ENCODE peak calls at places on chromosomes 3 and 15, in nine cellular contexts. Y is central memory CD8-positive, alpha-beta T cell; K is upper lobe of right lung; C is OCI-M1; V is nephron progenitor cell; F is AG04449; B is Daoy; U is A549; P is amygdala. J is an unnamed sample.

GRCh38 chr3:133540896-133541674 is 32.4 kb upstream of the CDV3 start:
- DNase-seq in K (no peak), C (no peak), B (peak), U (peak), V (no peak), P (no peak), Y (no peak), F (no peak), J (no peak)

GRCh38 chr3:43873723-43874122 is 183.0 kb downstream of the ABHD5 start:
- DNase-seq in V (no peak), Y (no peak), C (no peak), U (no peak), P (no peak), B (peak), F (no peak), K (no peak), J (no peak)

GRCh38 chr15:29259233-29259632 is 10.4 kb downstream of the NSMCE3 start:
- DNase-seq in K (no peak), U (no peak), B (no peak), F (no peak), C (peak), P (no peak), Y (no peak), V (no peak), J (no peak)

GRCh38 chr3:107432013-107432515 is 54.8 kb downstream of the CCDC54 start:
- DNase-seq in Y (no peak), C (no peak), K (peak), P (no peak), V (no peak), F (no peak), U (no peak), B (peak), J (no peak)

GRCh38 chr3:36696799-36697198 is 67.6 kb downstream of the DCLK3 start:
- DNase-seq in U (no peak), K (no peak), Y (no peak), C (no peak), V (no peak), B (no peak), F (no peak), P (no peak), J (no peak)

GRCh38 chr3:156682491-156682890 is 8.1 kb downstream of the TIPARP start:
- DNase-seq in B (no peak), U (no peak), V (no peak), K (no peak), F (no peak), Y (no peak), C (no peak), P (no peak), J (no peak)

GRCh38 chr3:79517766-79518413 is 249.9 kb downstream of the ROBO1 start:
- DNase-seq in Y (no peak), F (no peak), V (peak), K (no peak), B (peak), C (peak), U (no peak), P (no peak), J (no peak)

GRCh38 chr3:189260556-189261493 is 89.1 kb downstream of the TPRG1 start:
- DNase-seq in P (no peak), U (no peak), C (no peak), Y (no peak), B (no peak), V (no peak), K (peak), F (no peak), J (no peak)

GRCh38 chr15:84616235-84616634 is 15.4 kb downstream of the ZSCAN2 start:
- DNase-seq in B (no peak), U (no peak), V (no peak), C (no peak), P (no peak), Y (no peak), F (no peak), K (no peak), J (no peak)

GRCh38 chr3:195075941-195076875 is 194.8 kb downstream of the XXYLT1 start:
- DNase-seq in C (no peak), K (peak), F (no peak), P (no peak), U (no peak), V (no peak), B (no peak), Y (no peak), J (no peak)

GRCh38 chr3:30933478-30934207 is 39.2 kb upstream of the GADL1 start:
- DNase-seq in V (no peak), Y (no peak), P (no peak), B (no peak), U (no peak), C (no peak), K (no peak), F (no peak), J (no peak)

J was measured in stimulated activated CD4-positive, alpha-beta T cell treated with anti-CD3 and anti-CD28 coated beads, Interleukin-12 subunit alpha, Interleukin-12 subunit beta, amount 100 ng/mL, for 48 hours.